ENCODE peak calls at places on chromosomes 7 and 10, in nine cellular contexts. Z is GM12865; N is thoracic aorta; V is GDM1; G is activated naive CD8-positive, alpha-beta T cell treated with anti-CD3 and anti-CD28 coated beads, Interleukin-2, amount 50 U/mL, for 24 hours; B is NCI-H1694; U is mesendoderm; T is sciatic nerve; M is H9. F is an unnamed sample.

GRCh38 chr7:63040966-63041610 is 957.6 kb upstream of the ZNF722 start:
- DNase-seq in Z (no peak), N (no peak), V (no peak), G (no peak), B (no peak), U (no peak), T (peak), M (no peak), F (no peak)

GRCh38 chr7:91913612-91914011 is 27.1 kb upstream of the AKAP9 start:
- DNase-seq in Z (no peak), N (no peak), V (no peak), G (no peak), B (no peak), U (no peak), T (no peak), M (no peak), F (no peak)

GRCh38 chr10:25226775-25227682 is 52.2 kb downstream of the GPR158 start:
- DNase-seq in Z (peak), N (no peak), V (peak), G (peak), B (peak), U (peak), T (no peak), M (peak), F (no peak)

GRCh38 chr7:12297709-12298108 is 86.6 kb downstream of the TMEM106B start:
- DNase-seq in Z (no peak), N (no peak), V (no peak), G (no peak), B (no peak), U (peak), T (no peak), M (no peak), F (no peak)

GRCh38 chr10:80415734-80416281 is 7.5 kb downstream of the PRXL2A start:
- DNase-seq in Z (no peak), N (no peak), V (no peak), G (no peak), B (no peak), U (no peak), T (no peak), M (no peak), F (no peak)

GRCh38 chr7:5177060-5177459 is 13.0 kb upstream of the WIPI2 start:
- DNase-seq in Z (no peak), N (peak), V (no peak), G (no peak), B (peak), U (no peak), T (no peak), M (no peak), F (no peak)

GRCh38 chr7:116180302-116180701 is 30.0 kb upstream of the TES start:
- DNase-seq in Z (peak), N (no peak), V (no peak), G (no peak), B (peak), U (peak), T (no peak), M (no peak), F (peak)

GRCh38 chr10:24951201-24952145 is 933 bp downstream of the PRTFDC1 start:
- DNase-seq in Z (no peak), N (no peak), V (no peak), G (peak), B (peak), U (peak), T (no peak), M (peak), F (no peak)

GRCh38 chr10:112775892-112776679 is 174.0 kb upstream of the TCF7L2 start:
- DNase-seq in Z (no peak), N (no peak), V (no peak), G (no peak), B (no peak), U (no peak), T (no peak), M (no peak), F (no peak)

GRCh38 chr7:32611700-32612099 is 116.4 kb downstream of the AVL9 start:
- DNase-seq in Z (no peak), N (no peak), V (no peak), G (no peak), B (no peak), U (no peak), T (no peak), M (no peak), F (no peak)

GRCh38 chr7:144390481-144390880 is 13.0 kb downstream of the NOBOX start:
- DNase-seq in Z (no peak), N (no peak), V (no peak), G (no peak), B (no peak), U (no peak), T (no peak), M (peak), F (no peak)

GRCh38 chr7:56046728-56047445 is 4.4 kb downstream of the PSPH start:
- DNase-seq in Z (no peak), N (no peak), V (no peak), G (no peak), B (no peak), U (no peak), T (peak), M (no peak), F (no peak)

GRCh38 chr10:44958196-44958896 is 1.3 kb upstream of the RASSF4 start:
- DNase-seq in Z (no peak), N (no peak), V (no peak), G (no peak), B (no peak), U (peak), T (no peak), M (peak), F (no peak)

GRCh38 chr7:27377988-27378387 is 135.4 kb downstream of the EVX1 start:
- DNase-seq in Z (no peak), N (no peak), V (no peak), G (no peak), B (no peak), U (peak), T (no peak), M (no peak), F (no peak)

GRCh38 chr7:25430200-25430953 is 202.1 kb upstream of the NPVF start:
- DNase-seq in Z (no peak), N (no peak), V (no peak), G (no peak), B (no peak), U (no peak), T (no peak), M (no peak), F (no peak)

GRCh38 chr10:124657806-124658205 is 86.4 kb downstream of the FAM53B start:
- DNase-seq in Z (peak), N (no peak), V (no peak), G (no peak), B (no peak), U (no peak), T (no peak), M (no peak), F (no peak)

GRCh38 chr7:45088821-45089313 is at the start of gene NACAD:
- DNase-seq in Z (no peak), N (no peak), V (no peak), G (peak), B (peak), U (peak), T (peak), M (no peak), F (no peak)

F was measured in tibial nerve.